ENCODE peak calls at places on chromosomes 11 and 22, in six cellular contexts. B is stomach, N is esophagus muscularis mucosa, O is transverse colon, Q is ovary, X is tibial nerve. T is an unnamed sample.
A peak's percentile ranks its signal among the peaks of the same experiment; 100 is the strongest.

GRCh38 chr11:134052395-134052987 is 16.4 kb upstream of the JAM3 start:
- DNase-seq in N (no peak), B (no peak), O (no peak), Q (no peak), X (no peak), T (no peak)

GRCh38 chr11:2699185-2699530 is 636 bp downstream of the KCNQ1OT1 start:
- DNase-seq in B (no peak), Q (no peak), X (no peak), N (no peak), O (peak; percentile 32), T (no peak)

GRCh38 chr22:45308624-45309421 is 911 bp upstream of the FAM118A start:
- DNase-seq in X (no peak), O (peak; percentile 42), Q (peak; percentile 49), B (no peak), N (no peak), T (no peak)

GRCh38 chr22:46791201-46791731 is 28.8 kb downstream of the TBC1D22A start:
- DNase-seq in X (peak; percentile 33), N (no peak), Q (no peak), B (peak; percentile 43), O (peak; percentile 53), T (peak; percentile 84)

GRCh38 chr11:9664276-9665171 is 647 bp downstream of the SWAP70 start:
- DNase-seq in X (peak; percentile 50), N (no peak), Q (peak; percentile 31), B (peak; percentile 48), O (peak; percentile 61), T (peak; percentile 65)

GRCh38 chr11:103071008-103071407 is 21.0 kb downstream of the DCUN1D5 start:
- DNase-seq in B (no peak), O (no peak), N (no peak), Q (no peak), X (no peak), T (no peak)

GRCh38 chr22:40190501-40190900 is 12.8 kb downstream of the TNRC6B start:
- DNase-seq in O (no peak), B (peak; percentile 62), X (no peak), Q (no peak), N (no peak), T (no peak)

GRCh38 chr11:2700415-2701211 is 819 bp upstream of the KCNQ1OT1 start:
- DNase-seq in O (peak; percentile 80), N (no peak), Q (peak; percentile 71), B (peak; percentile 64), X (peak; percentile 60), T (peak; percentile 84)

GRCh38 chr11:134069426-134069921 is 602 bp downstream of the JAM3 start:
- DNase-seq in B (no peak), N (peak; percentile 88), X (no peak), O (no peak), Q (peak; percentile 56), T (no peak)

GRCh38 chr22:35330258-35330861 is 30.7 kb downstream of the TOM1 start:
- DNase-seq in N (peak; percentile 95), Q (peak; percentile 84), X (peak; percentile 91), O (peak; percentile 80), B (peak; percentile 63), T (peak; percentile 98)

GRCh38 chr11:99934008-99934407 is 753.1 kb upstream of the ARHGAP42 start:
- DNase-seq in O (no peak), X (no peak), B (no peak), Q (no peak), N (no peak), T (no peak)

GRCh38 chr11:72643547-72643946 is 30.7 kb downstream of the PDE2A start:
- DNase-seq in Q (no peak), O (no peak), B (no peak), N (no peak), X (no peak), T (no peak)

GRCh38 chr11:1531418-1531817 is 40.7 kb downstream of the DUSP8 start:
- DNase-seq in X (no peak), Q (no peak), N (no peak), O (no peak), B (no peak), T (no peak)

GRCh38 chr11:24253237-24253760 is 243.6 kb upstream of the LUZP2 start:
- DNase-seq in X (no peak), Q (no peak), B (no peak), N (no peak), O (no peak), T (no peak)

GRCh38 chr11:120137611-120138521 is at the start of gene TRIM29:
- DNase-seq in X (peak; percentile 3), N (peak; percentile 81), O (peak; percentile 49), Q (no peak), B (peak; percentile 37), T (peak; percentile 48)

GRCh38 chr11:2590131-2590950 is 109.5 kb downstream of the KCNQ1OT1 start:
- DNase-seq in B (no peak), O (no peak), Q (no peak), N (peak; percentile 89), X (no peak), T (no peak)

GRCh38 chr11:33868646-33869461 is 23.0 kb downstream of the LMO2 start:
- DNase-seq in N (no peak), Q (no peak), O (no peak), B (no peak), X (no peak), T (no peak)

GRCh38 chr11:87431386-87431785 is 393.7 kb downstream of the TMEM135 start:
- DNase-seq in X (no peak), N (peak; percentile 75), B (no peak), Q (no peak), O (no peak), T (no peak)

GRCh38 chr11:24496728-24497396 is at the start of gene LUZP2:
- DNase-seq in Q (no peak), X (no peak), O (no peak), B (no peak), N (no peak), T (no peak)

GRCh38 chr11:5608778-5609177 is 12.3 kb downstream of the TRIM6 start:
- DNase-seq in X (no peak), Q (no peak), B (no peak), O (no peak), N (no peak), T (no peak)

GRCh38 chr11:110070176-110070575 is 23.0 kb upstream of the ZC3H12C start:
- DNase-seq in N (no peak), O (no peak), B (no peak), Q (no peak), X (no peak), T (no peak)

GRCh38 chr22:45879552-45879949 is 97.4 kb downstream of the WNT7B start:
- DNase-seq in B (no peak), N (no peak), O (no peak), Q (no peak), X (no peak), T (peak; percentile 42)

GRCh38 chr11:1534682-1535081 is 37.4 kb downstream of the DUSP8 start:
- DNase-seq in X (no peak), O (no peak), B (no peak), Q (no peak), N (no peak), T (no peak)

GRCh38 chr22:20545681-20546521 is 38.5 kb downstream of the MED15 start:
- DNase-seq in X (no peak), B (no peak), N (no peak), Q (no peak), O (no peak), T (no peak)

GRCh38 chr11:25566298-25567200 is 765.4 kb upstream of the ANO3 start:
- DNase-seq in B (no peak), N (no peak), O (no peak), Q (peak; percentile 46), X (peak; percentile 69), T (peak; percentile 64)

GRCh38 chr22:25644122-25644521 is 79.6 kb downstream of the GRK3 start:
- DNase-seq in N (no peak), O (no peak), B (no peak), Q (no peak), X (no peak), T (no peak)

GRCh38 chr22:17853066-17853465 is 78.8 kb upstream of the BID start:
- DNase-seq in Q (no peak), X (no peak), B (no peak), N (no peak), O (no peak), T (no peak)
- TF ChIP-seq EP300 in Q (no peak), X (no peak), B (peak; percentile 79), N (peak; percentile 62), O (no peak), T (peak; percentile 86)

DNA sequence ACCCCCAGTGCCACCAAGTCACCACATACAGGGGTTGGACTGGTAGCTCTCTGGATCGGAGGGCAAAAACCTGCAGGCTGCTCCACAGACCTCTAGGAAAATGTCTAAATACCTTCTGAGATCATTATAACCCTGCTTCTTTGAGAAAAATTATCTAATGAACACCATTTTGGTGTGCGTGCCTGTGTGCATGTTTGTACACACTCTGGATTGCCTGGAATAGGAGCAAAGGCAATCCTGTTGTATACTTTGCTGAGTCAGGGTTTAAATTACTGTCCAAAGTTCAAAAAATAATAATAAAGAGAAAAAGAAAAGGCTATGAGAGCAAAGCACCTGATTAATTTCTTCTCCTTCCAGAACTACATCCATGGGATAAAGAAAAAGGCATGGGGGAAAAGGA is 11.0 kb downstream of the JAML start:
- DNase-seq in Q (no peak), X (no peak), B (no peak), N (no peak), O (no peak), T (no peak)
- H3K4me1 ChIP-seq in Q (no peaks in the 10 kb centered on the region), X (no peaks in the 10 kb centered on the region), B (peaks cover 4% of the 10 kb centered on the region), N (peaks cover 9% of the 10 kb centered on the region), O (peaks cover 39% of the 10 kb centered on the region), T (no peaks in the 10 kb centered on the region)

GRCh38 chr22:23363683-23364082 is 183.4 kb downstream of the BCR start:
- DNase-seq in N (peak; percentile 37), X (no peak), O (no peak), B (no peak), Q (no peak), T (no peak)
- TF ChIP-seq EP300 in N (no peak), X (no peak), O (no peak), B (no peak), Q (no peak), T (no peak)

GRCh38 chr11:67441082-67441683 is 2.1 kb downstream of the CORO1B start:
- DNase-seq in N (no peak), B (no peak), Q (peak; percentile 34), O (no peak), X (no peak), T (no peak)

GRCh38 chr11:67442504-67443398 is 525 bp downstream of the CORO1B start:
- DNase-seq in X (no peak), N (no peak), Q (peak; percentile 36), B (no peak), O (no peak), T (no peak)

GRCh38 chr11:67439321-67440228 is 2.1 kb upstream of the PTPRCAP start:
- DNase-seq in N (no peak), O (peak; percentile 62), B (peak; percentile 65), Q (peak; percentile 52), X (peak; percentile 36), T (no peak)

GRCh38 chr11:67440229-67441081 is 2.8 kb downstream of the CORO1B start:
- DNase-seq in B (no peak), O (no peak), X (no peak), Q (peak; percentile 14), N (no peak), T (no peak)

DNA sequence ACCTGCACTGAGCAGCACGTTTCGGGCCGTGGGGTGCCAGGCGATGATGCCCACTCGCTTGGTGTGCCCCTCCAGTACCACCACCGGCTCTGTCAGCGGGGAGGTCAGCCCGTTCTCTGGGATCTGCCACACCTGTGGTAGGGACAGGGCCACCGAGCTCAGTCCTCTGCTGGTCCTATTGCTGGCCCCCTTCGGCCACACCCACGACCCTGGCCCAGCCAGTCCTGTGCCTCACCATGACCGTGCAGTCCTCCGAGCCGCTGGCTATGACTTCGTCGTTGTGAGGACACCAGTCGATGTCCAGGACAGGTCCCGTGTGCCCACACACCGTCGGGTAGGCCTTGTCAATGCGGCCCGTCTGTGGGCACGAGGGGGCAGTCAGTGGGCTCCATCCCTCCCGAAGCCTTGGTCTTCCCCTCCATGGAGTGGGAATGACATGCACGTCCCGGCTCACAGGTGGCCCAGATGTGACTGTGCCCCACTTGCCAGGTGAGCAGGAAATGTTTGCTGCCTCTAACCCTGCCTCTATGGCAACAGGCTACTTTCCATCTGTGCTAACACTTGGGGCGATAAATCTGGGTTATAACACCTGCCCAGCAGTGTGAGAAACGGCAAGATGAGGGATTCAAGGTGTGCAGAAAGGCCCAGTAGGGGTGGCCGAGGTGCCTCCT is 1.4 kb downstream of the CORO1B start:
- DNase-seq in B (no peak), O (no peak), Q (peak; percentile 45), X (no peak), N (no peak), T (no peak)
- H3K4me1 ChIP-seq in B (peaks cover 39% of the 10 kb centered on the region), O (peaks cover 17% of the 10 kb centered on the region), Q (peaks cover 4% of the 10 kb centered on the region), X (peaks cover 22% of the 10 kb centered on the region), N (peaks cover 24% of the 10 kb centered on the region), T (peaks cover 35% of the 10 kb centered on the region)